ENCODE peak calls at places on chromosomes 3 and 15, in eight cellular contexts. V, G, T, O, D, E, S and R are unnamed samples.

GRCh38 chr3:115340586-115340985 is 193.5 kb upstream of the ZBTB20 start:
- DNase-seq in V (no peak), G (no peak), T (no peak), O (no peak), D (no peak), E (no peak), S (no peak), R (no peak)

GRCh38 chr15:95770191-95770590 is 560.3 kb upstream of the NR2F2 start:
- DNase-seq in V (no peak), G (no peak), T (no peak), O (no peak), D (no peak), E (no peak), S (peak), R (no peak)

GRCh38 chr3:178672263-178672662 is 136.0 kb downstream of the KCNMB2 start:
- DNase-seq in V (no peak), G (no peak), T (no peak), O (no peak), D (no peak), E (no peak), S (peak), R (no peak)

GRCh38 chr15:66803749-66804148 is 101.7 kb downstream of the SMAD6 start:
- DNase-seq in V (no peak), G (no peak), T (no peak), O (no peak), D (no peak), E (no peak), S (no peak), R (no peak)

GRCh38 chr3:86996261-86996955 is 5.5 kb upstream of the VGLL3 start:
- DNase-seq in V (no peak), G (no peak), T (no peak), O (no peak), D (no peak), E (no peak), S (peak), R (no peak)

GRCh38 chr15:43903864-43904290 is 77.1 kb downstream of the WDR76 start:
- DNase-seq in V (peak), G (peak), T (peak), O (peak), D (no peak), E (peak), S (peak), R (no peak)

GRCh38 chr15:45664451-45664850 is 29.6 kb downstream of the SQOR start:
- DNase-seq in V (no peak), G (no peak), T (no peak), O (no peak), D (no peak), E (no peak), S (peak), R (no peak)

GRCh38 chr15:95296626-95297025 is 1033.9 kb upstream of the NR2F2 start:
- DNase-seq in V (no peak), G (no peak), T (no peak), O (no peak), D (no peak), E (no peak), S (no peak), R (no peak)

GRCh38 chr3:44762170-44762677 is 630 bp downstream of the KIF15 start:
- DNase-seq in V (no peak), G (no peak), T (no peak), O (no peak), D (no peak), E (no peak), S (no peak), R (no peak)

GRCh38 chr15:29675791-29676301 is 146.4 kb downstream of the TJP1 start:
- DNase-seq in V (no peak), G (no peak), T (no peak), O (no peak), D (no peak), E (no peak), S (no peak), R (no peak)

GRCh38 chr3:162628531-162628930 is 1131.9 kb downstream of the OTOL1 start:
- DNase-seq in V (no peak), G (no peak), T (no peak), O (no peak), D (no peak), E (no peak), S (no peak), R (no peak)

GRCh38 chr3:67495751-67496150 is 158.7 kb downstream of the SUCLG2 start:
- DNase-seq in V (no peak), G (no peak), T (no peak), O (no peak), D (no peak), E (no peak), S (no peak), R (no peak)

GRCh38 chr3:74067296-74067695 is 442.6 kb upstream of the PDZRN3 start:
- DNase-seq in V (no peak), G (peak), T (no peak), O (no peak), D (no peak), E (peak), S (peak), R (peak)

GRCh38 chr3:141795719-141796435 is 32.7 kb downstream of the GRK7 start:
- DNase-seq in V (no peak), G (no peak), T (no peak), O (no peak), D (peak), E (peak), S (peak), R (peak)

GRCh38 chr3:13706451-13706850 is 157.5 kb downstream of the FBLN2 start:
- DNase-seq in V (no peak), G (no peak), T (peak), O (no peak), D (no peak), E (no peak), S (no peak), R (no peak)

GRCh38 chr15:25849431-25849921 is 13.7 kb downstream of the ATP10A start:
- DNase-seq in V (peak), G (peak), T (no peak), O (no peak), D (no peak), E (no peak), S (peak), R (peak)

GRCh38 chr3:46903341-46904302 is 26.1 kb downstream of the PTH1R start:
- DNase-seq in V (peak), G (no peak), T (peak), O (no peak), D (no peak), E (no peak), S (peak), R (no peak)

GRCh38 chr3:73719413-73719831 is 94.7 kb upstream of the PDZRN3 start:
- DNase-seq in V (no peak), G (peak), T (no peak), O (no peak), D (no peak), E (no peak), S (peak), R (peak)

GRCh38 chr3:13494463-13495350 is 14.6 kb downstream of the HDAC11 start:
- DNase-seq in V (no peak), G (no peak), T (peak), O (peak), D (peak), E (no peak), S (no peak), R (no peak)

GRCh38 chr3:177833392-177833791 is 636.1 kb upstream of the TBL1XR1 start:
- DNase-seq in V (no peak), G (no peak), T (no peak), O (no peak), D (no peak), E (no peak), S (no peak), R (no peak)

GRCh38 chr3:135456182-135456790 is 509.2 kb upstream of the PPP2R3A start:
- DNase-seq in V (no peak), G (peak), T (peak), O (peak), D (no peak), E (no peak), S (no peak), R (no peak)

GRCh38 chr3:132626955-132627354 is 29.9 kb downstream of the ACKR4 start:
- DNase-seq in V (no peak), G (no peak), T (peak), O (no peak), D (no peak), E (no peak), S (no peak), R (no peak)

GRCh38 chr3:8903191-8903590 is 60.1 kb downstream of the RAD18 start:
- DNase-seq in V (no peak), G (no peak), T (no peak), O (no peak), D (no peak), E (no peak), S (peak), R (no peak)

GRCh38 chr3:37645801-37646380 is 215.8 kb upstream of the CTDSPL start:
- DNase-seq in V (no peak), G (no peak), T (no peak), O (no peak), D (no peak), E (no peak), S (no peak), R (no peak)

GRCh38 chr3:129577356-129577755 is 29.1 kb downstream of the PLXND1 start:
- DNase-seq in V (no peak), G (no peak), T (peak), O (no peak), D (peak), E (no peak), S (no peak), R (no peak)

DNA sequence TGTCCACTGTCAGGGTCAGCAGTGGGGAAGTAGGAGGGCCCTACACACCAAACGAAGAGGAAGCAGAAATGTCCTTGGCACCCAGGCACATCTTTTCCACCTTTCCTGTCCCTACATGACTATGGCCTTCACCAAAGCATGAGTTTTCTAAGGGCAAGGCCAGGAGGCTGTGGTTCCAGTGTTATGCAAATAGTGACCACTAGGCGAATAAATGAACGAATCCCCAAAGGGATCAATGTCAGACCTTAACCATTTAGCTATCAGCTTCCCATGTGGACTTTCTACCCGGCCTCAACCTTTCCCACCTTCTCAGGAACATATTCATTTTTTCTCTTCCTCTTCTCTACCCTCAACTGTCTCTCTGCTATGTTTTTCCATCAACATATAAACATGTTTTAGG is 63.1 kb downstream of the NTRK3 start:
- DNase-seq in V (no peak), G (no peak), T (no peak), O (no peak), D (no peak), E (no peak), S (no peak), R (no peak)
- TF ChIP-seq CTCF in V (no peak), G (no peak), T (peak), O (peak), D (no peak), E (no peak), S (no peak), R (no peak)

GRCh38 chr15:24772709-24773373 is 97.3 kb downstream of the NPAP1 start:
- DNase-seq in V (peak), G (peak), T (peak), O (peak), D (peak), E (peak), S (peak), R (peak)

GRCh38 chr15:24777307-24777706 is 101.7 kb downstream of the NPAP1 start:
- DNase-seq in V (no peak), G (no peak), T (no peak), O (no peak), D (no peak), E (no peak), S (no peak), R (no peak)

GRCh38 chr15:24766511-24767133 is 91.0 kb downstream of the NPAP1 start:
- DNase-seq in V (no peak), G (no peak), T (no peak), O (no peak), D (no peak), E (no peak), S (no peak), R (no peak)

GRCh38 chr15:24772256-24772655 is 96.7 kb downstream of the NPAP1 start:
- DNase-seq in V (no peak), G (no peak), T (peak), O (no peak), D (no peak), E (no peak), S (no peak), R (no peak)
- TF ChIP-seq CTCF in V (no peak), G (peak), T (no peak), O (no peak), D (no peak), E (no peak), S (no peak), R (no peak)

GRCh38 chr3:33061782-33062181 is 35.2 kb downstream of the GLB1 start:
- DNase-seq in V (peak), G (peak), T (no peak), O (no peak), D (no peak), E (no peak), S (peak), R (peak)

GRCh38 chr3:33067484-33067883 is 29.5 kb downstream of the GLB1 start:
- DNase-seq in V (peak), G (no peak), T (no peak), O (no peak), D (no peak), E (no peak), S (peak), R (no peak)

GRCh38 chr3:33063651-33064051 is 33.3 kb downstream of the GLB1 start:
- DNase-seq in V (peak), G (peak), T (no peak), O (no peak), D (no peak), E (no peak), S (no peak), R (peak)

GRCh38 chr3:33062814-33063346 is 34.1 kb downstream of the GLB1 start:
- DNase-seq in V (no peak), G (no peak), T (no peak), O (no peak), D (no peak), E (no peak), S (no peak), R (no peak)

GRCh38 chr3:33064929-33065328 is 32.0 kb downstream of the GLB1 start:
- DNase-seq in V (no peak), G (no peak), T (no peak), O (no peak), D (no peak), E (peak), S (no peak), R (no peak)
- TF ChIP-seq CTCF in V (no peak), G (no peak), T (no peak), O (no peak), D (peak), E (no peak), S (no peak), R (no peak)

DNA sequence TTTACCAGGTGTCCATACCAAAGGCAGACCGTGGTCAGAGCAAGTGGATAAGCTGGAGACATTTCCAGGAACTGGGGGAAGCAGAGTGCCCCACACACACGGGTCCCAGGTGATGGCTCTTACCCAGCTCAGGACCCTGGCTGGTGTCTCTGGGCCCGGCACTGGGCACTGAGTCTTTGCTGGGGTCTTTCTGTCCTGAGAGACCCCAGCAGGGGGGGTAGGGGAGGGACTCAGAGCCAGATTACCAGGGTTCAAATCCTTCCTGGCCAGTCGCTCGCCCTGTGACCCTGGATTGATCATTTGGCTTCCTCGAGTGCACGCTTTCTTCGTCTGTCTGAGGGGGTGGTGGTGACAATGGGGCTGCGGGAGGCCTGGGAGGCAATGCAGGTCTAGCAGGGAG is 95.7 kb downstream of the PLXNA1 start:
- DNase-seq in V (no peak), G (no peak), T (peak), O (no peak), D (no peak), E (no peak), S (no peak), R (no peak)
- TF ChIP-seq CTCF in V (no peak), G (no peak), T (no peak), O (no peak), D (no peak), E (no peak), S (no peak), R (no peak)

GRCh38 chr3:194687638-194688206 is 2.0 kb downstream of the FAM43A start:
- DNase-seq in V (no peak), G (peak), T (peak), O (peak), D (peak), E (peak), S (peak), R (no peak)
- TF ChIP-seq CTCF in V (peak), G (peak), T (peak), O (peak), D (peak), E (peak), S (peak), R (peak)